ENCODE peak calls at places on chromosomes 12 and 14, in ten cellular contexts. O, G, F, X, S, U, I, R, Z and J are unnamed samples.
A peak's percentile ranks its signal among the peaks of the same experiment; 100 is the strongest.

GRCh38 chr12:39406257-39406656 is 36.7 kb downstream of the KIF21A start:
- DNase-seq in O (no peak), G (no peak), F (no peak), X (no peak), S (no peak), U (no peak), I (no peak), R (no peak), Z (no peak), J (no peak)

GRCh38 chr14:83874662-83875061 is 1655.3 kb upstream of the FLRT2 start:
- DNase-seq in O (no peak), G (no peak), F (no peak), X (no peak), S (no peak), U (no peak), I (no peak), R (no peak), Z (no peak), J (no peak)

GRCh38 chr12:119036878-119037493 is 55.6 kb downstream of the SRRM4 start:
- DNase-seq in O (no peak), G (no peak), F (peak; percentile 41), X (peak; percentile 39), S (no peak), U (no peak), I (no peak), R (no peak), Z (no peak), J (peak; percentile 57)

GRCh38 chr12:41683513-41683912 is 461.2 kb downstream of the GXYLT1 start:
- DNase-seq in O (no peak), G (no peak), F (no peak), X (no peak), S (no peak), U (no peak), I (no peak), R (no peak), Z (no peak), J (no peak)

GRCh38 chr14:46861753-46862152 is 210.2 kb upstream of the RPL10L start:
- DNase-seq in O (no peak), G (no peak), F (no peak), X (no peak), S (no peak), U (no peak), I (no peak), R (no peak), Z (no peak), J (no peak)

GRCh38 chr12:110248096-110248447 is 33.0 kb upstream of the ATP2A2 start:
- DNase-seq in O (no peak), G (no peak), F (no peak), X (no peak), S (no peak), U (no peak), I (no peak), R (peak; percentile 55), Z (peak; percentile 64), J (no peak)

GRCh38 chr12:91926810-91927209 is 218.8 kb downstream of the BTG1 start:
- DNase-seq in O (peak; percentile 69), G (no peak), F (no peak), X (peak; percentile 94), S (peak; percentile 50), U (no peak), I (no peak), R (no peak), Z (no peak), J (no peak)

GRCh38 chr14:63512861-63513260 is 30.3 kb downstream of the PPP2R5E start:
- DNase-seq in O (no peak), G (no peak), F (no peak), X (no peak), S (no peak), U (no peak), I (no peak), R (no peak), Z (no peak), J (no peak)

GRCh38 chr12:19893514-19893913 is 454.2 kb downstream of the AEBP2 start:
- DNase-seq in O (peak; percentile 55), G (no peak), F (no peak), X (peak; percentile 36), S (peak; percentile 6), U (no peak), I (no peak), R (no peak), Z (no peak), J (no peak)

GRCh38 chr12:19227880-19228210 is 98.3 kb downstream of the PLEKHA5 start:
- DNase-seq in O (no peak), G (no peak), F (no peak), X (no peak), S (no peak), U (no peak), I (no peak), R (no peak), Z (no peak), J (peak; percentile 43)

GRCh38 chr14:49972199-49972671 is 79.4 kb downstream of the ARF6 start:
- DNase-seq in O (peak; percentile 76), G (no peak), F (no peak), X (peak; percentile 90), S (peak; percentile 66), U (no peak), I (no peak), R (peak; percentile 53), Z (no peak), J (peak; percentile 29)

GRCh38 chr12:116673713-116674112 is 64.2 kb downstream of the SPRING1 start:
- DNase-seq in O (no peak), G (no peak), F (no peak), X (peak; percentile 45), S (no peak), U (no peak), I (no peak), R (no peak), Z (no peak), J (no peak)

GRCh38 chr12:21001778-21002177 is 129.2 kb upstream of the SLCO1B1 start:
- DNase-seq in O (no peak), G (no peak), F (no peak), X (no peak), S (no peak), U (no peak), I (no peak), R (no peak), Z (no peak), J (no peak)

DNA sequence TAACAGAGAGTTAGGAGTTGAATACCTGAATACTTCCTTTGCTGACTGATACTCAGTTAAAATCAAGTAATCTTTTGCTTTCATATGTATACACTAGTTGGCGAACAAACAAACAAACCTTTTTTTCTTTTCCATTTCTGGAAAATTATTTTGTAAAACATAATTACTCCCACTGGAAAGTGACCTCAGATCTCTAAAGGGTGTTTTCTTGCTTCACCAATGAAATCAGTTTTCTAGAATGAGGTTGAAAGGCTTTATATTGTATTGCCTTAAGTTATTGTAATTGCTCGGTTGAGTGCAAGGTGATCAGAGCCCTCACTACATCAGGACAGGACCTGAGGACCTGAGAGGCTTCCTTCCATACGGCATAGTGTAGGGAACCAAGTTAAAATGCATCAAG is at the start of gene OR4K1:
- DNase-seq in O (no peak), G (no peak), F (no peak), X (no peak), S (no peak), U (no peak), I (no peak), R (no peak), Z (no peak), J (no peak)
- H3K9me3 ChIP-seq in O (no peaks in the 10 kb centered on the region), G (no peaks in the 10 kb centered on the region), F (peaks cover 15% of the 10 kb centered on the region), X (peaks cover 4% of the 10 kb centered on the region), S (peaks cover 16% of the 10 kb centered on the region), U (no peaks in the 10 kb centered on the region), I (peaks cover 8% of the 10 kb centered on the region), R (no peaks in the 10 kb centered on the region), Z (no peaks in the 10 kb centered on the region), J (no peaks in the 10 kb centered on the region)

DNA sequence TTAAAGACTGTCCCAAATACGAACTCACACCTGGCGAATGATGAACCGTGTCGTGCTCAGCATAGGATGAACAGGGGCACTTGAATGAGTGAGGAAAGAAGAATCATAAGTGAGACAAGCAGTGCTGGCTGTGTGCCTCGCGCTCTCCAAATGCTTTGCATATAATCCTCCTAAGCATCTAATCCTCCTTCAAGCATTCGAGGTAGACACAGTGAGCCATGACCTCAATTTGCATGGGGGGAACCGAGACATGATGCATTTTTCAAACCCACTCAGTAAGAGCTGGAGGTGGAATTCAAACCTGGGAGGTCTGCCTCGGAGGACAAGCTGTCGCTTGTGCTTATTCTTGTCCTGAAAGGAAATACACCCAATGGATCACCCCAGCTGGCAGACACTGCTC is 274.1 kb downstream of the SLC15A4 start:
- DNase-seq in O (no peak), G (no peak), F (no peak), X (no peak), S (no peak), U (no peak), I (no peak), R (no peak), Z (no peak), J (peak; percentile 73)
- H3K4me3 ChIP-seq in O (no peak overlapping the region), G (no peak overlapping the region), F (no peak overlapping the region), X (no peak overlapping the region), S (no peak overlapping the region), U (no peak overlapping the region), I (no peak overlapping the region), R (no peak overlapping the region), Z (no peak overlapping the region), J (peak overlapping the region; percentile 35)

GRCh38 chr14:101074124-101075024 is 170.9 kb upstream of the RTL1 start:
- DNase-seq in O (no peak), G (no peak), F (no peak), X (no peak), S (no peak), U (no peak), I (peak; percentile 65), R (no peak), Z (peak; percentile 60), J (no peak)
- H3K27ac ChIP-seq in O (no peak overlapping the region), G (no peak overlapping the region), F (no peak overlapping the region), X (peak overlapping the region; percentile 31), S (no peak overlapping the region), U (no peak overlapping the region), I (no peak overlapping the region), R (no peak overlapping the region), Z (no peak overlapping the region), J (no peak overlapping the region)

GRCh38 chr12:34372003-34372402 is 349.7 kb downstream of the ALG10 start:
- DNase-seq in O (no peak), G (no peak), F (no peak), X (no peak), S (no peak), U (no peak), I (no peak), R (no peak), Z (no peak), J (no peak)

GRCh38 chr12:34376133-34376799 is 354.0 kb downstream of the ALG10 start:
- DNase-seq in O (no peak), G (no peak), F (no peak), X (peak; percentile 4), S (no peak), U (no peak), I (no peak), R (no peak), Z (no peak), J (no peak)

GRCh38 chr12:34368079-34368478 is 345.8 kb downstream of the ALG10 start:
- DNase-seq in O (no peak), G (no peak), F (no peak), X (no peak), S (no peak), U (no peak), I (no peak), R (no peak), Z (no peak), J (no peak)

GRCh38 chr12:34373926-34374325 is 351.6 kb downstream of the ALG10 start:
- DNase-seq in O (no peak), G (no peak), F (no peak), X (no peak), S (no peak), U (no peak), I (no peak), R (no peak), Z (no peak), J (no peak)

GRCh38 chr12:34371050-34371449 is 348.8 kb downstream of the ALG10 start:
- DNase-seq in O (no peak), G (no peak), F (no peak), X (no peak), S (no peak), U (no peak), I (no peak), R (no peak), Z (no peak), J (no peak)
- H3K9me3 ChIP-seq in O (no peaks in the 10 kb centered on the region), G (no peaks in the 10 kb centered on the region), F (no peaks in the 10 kb centered on the region), X (no peaks in the 10 kb centered on the region), S (peaks cover 63% of the 10 kb centered on the region), U (peaks cover 99% of the 10 kb centered on the region), I (peaks cover 100% of the 10 kb centered on the region), R (no peaks in the 10 kb centered on the region), Z (no peaks in the 10 kb centered on the region), J (no peaks in the 10 kb centered on the region)